ENCODE peak calls at places on chromosome 22, in six cellular contexts. One of them, this sample, is unnamed.
A peak's percentile ranks its signal among the peaks of the same experiment; 100 is the strongest.

GRCh38 chr22:43008921-43009320 is 6.0 kb downstream of the PACSIN2 start:
- DNase-seq in choroid plexus epithelial cell: no peak
- DNase-seq in body of pancreas: no peak
- DNase-seq in dorsolateral prefrontal cortex: no peak
- DNase-seq in left ventricle myocardium inferior: no peak
- DNase-seq in tibial nerve: no peak
- DNase-seq in this sample: no peak

GRCh38 chr22:47225931-47226633 is 463.6 kb downstream of the TBC1D22A start:
- DNase-seq in left ventricle myocardium inferior: no peak
- DNase-seq in dorsolateral prefrontal cortex: no peak
- DNase-seq in tibial nerve: no peak
- DNase-seq in body of pancreas: no peak
- DNase-seq in choroid plexus epithelial cell: no peak
- DNase-seq in this sample: no peak

GRCh38 chr22:36977401-36977861 is 41.8 kb downstream of the TST start:
- DNase-seq in left ventricle myocardium inferior: peak; percentile 48
- DNase-seq in tibial nerve: peak; percentile 9
- DNase-seq in choroid plexus epithelial cell: peak; percentile 57
- DNase-seq in dorsolateral prefrontal cortex: peak; percentile 46
- DNase-seq in body of pancreas: peak; percentile 59
- DNase-seq in this sample: peak; percentile 12

GRCh38 chr22:44366372-44367310 is 53.9 kb upstream of the SHISAL1 start:
- DNase-seq in body of pancreas: no peak
- DNase-seq in dorsolateral prefrontal cortex: no peak
- DNase-seq in choroid plexus epithelial cell: no peak
- DNase-seq in tibial nerve: no peak
- DNase-seq in left ventricle myocardium inferior: no peak
- DNase-seq in this sample: no peak

GRCh38 chr22:26462971-26463661 is 20.5 kb downstream of the HPS4 start:
- DNase-seq in body of pancreas: no peak
- DNase-seq in dorsolateral prefrontal cortex: no peak
- DNase-seq in choroid plexus epithelial cell: peak; percentile 23
- DNase-seq in left ventricle myocardium inferior: no peak
- DNase-seq in tibial nerve: no peak
- DNase-seq in this sample: no peak

GRCh38 chr22:46763051-46763705 is 728 bp downstream of the TBC1D22A start:
- DNase-seq in choroid plexus epithelial cell: peak; percentile 93
- DNase-seq in left ventricle myocardium inferior: peak; percentile 67
- DNase-seq in dorsolateral prefrontal cortex: no peak
- DNase-seq in body of pancreas: no peak
- DNase-seq in tibial nerve: peak; percentile 51
- DNase-seq in this sample: peak; percentile 57

GRCh38 chr22:44870021-44870420 is 117.6 kb downstream of the ARHGAP8 start:
- DNase-seq in choroid plexus epithelial cell: peak; percentile 2
- DNase-seq in dorsolateral prefrontal cortex: no peak
- DNase-seq in body of pancreas: no peak
- DNase-seq in left ventricle myocardium inferior: no peak
- DNase-seq in tibial nerve: no peak
- DNase-seq in this sample: no peak

GRCh38 chr22:46762238-46763050 is at the start of gene TBC1D22A:
- DNase-seq in body of pancreas: peak; percentile 95
- DNase-seq in choroid plexus epithelial cell: peak; percentile 96
- DNase-seq in left ventricle myocardium inferior: peak; percentile 96
- DNase-seq in dorsolateral prefrontal cortex: peak; percentile 91
- DNase-seq in tibial nerve: peak; percentile 94
- DNase-seq in this sample: peak; percentile 94

GRCh38 chr22:47173535-47174021 is 411.1 kb downstream of the TBC1D22A start:
- DNase-seq in choroid plexus epithelial cell: no peak
- DNase-seq in dorsolateral prefrontal cortex: peak; percentile 5
- DNase-seq in left ventricle myocardium inferior: no peak
- DNase-seq in body of pancreas: peak; percentile 8
- DNase-seq in tibial nerve: no peak
- DNase-seq in this sample: no peak

GRCh38 chr22:11628651-11629511 is 3899.1 kb upstream of the OR11H1 start:
- DNase-seq in tibial nerve: no peak
- DNase-seq in dorsolateral prefrontal cortex: no peak
- DNase-seq in choroid plexus epithelial cell: no peak
- DNase-seq in body of pancreas: no peak
- DNase-seq in left ventricle myocardium inferior: no peak
- DNase-seq in this sample: no peak

GRCh38 chr22:32328306-32329201 is 29.1 kb upstream of the RFPL3 start:
- DNase-seq in dorsolateral prefrontal cortex: no peak
- DNase-seq in body of pancreas: no peak
- DNase-seq in choroid plexus epithelial cell: no peak
- DNase-seq in tibial nerve: no peak
- DNase-seq in left ventricle myocardium inferior: no peak
- DNase-seq in this sample: no peak

GRCh38 chr22:21962655-21962949 is 10.0 kb upstream of the PPM1F start:
- DNase-seq in choroid plexus epithelial cell: no peak
- DNase-seq in tibial nerve: no peak
- DNase-seq in dorsolateral prefrontal cortex: no peak
- DNase-seq in left ventricle myocardium inferior: no peak
- DNase-seq in body of pancreas: no peak
- DNase-seq in this sample: no peak

GRCh38 chr22:46349681-46350080 is 14.2 kb downstream of the TRMU start:
- DNase-seq in body of pancreas: peak; percentile 69
- DNase-seq in choroid plexus epithelial cell: no peak
- DNase-seq in left ventricle myocardium inferior: no peak
- DNase-seq in tibial nerve: no peak
- DNase-seq in dorsolateral prefrontal cortex: no peak
- DNase-seq in this sample: peak; percentile 7

GRCh38 chr22:20632082-20632481 is 124.7 kb downstream of the MED15 start:
- DNase-seq in left ventricle myocardium inferior: no peak
- DNase-seq in choroid plexus epithelial cell: no peak
- DNase-seq in tibial nerve: no peak
- DNase-seq in dorsolateral prefrontal cortex: no peak
- DNase-seq in body of pancreas: no peak
- DNase-seq in this sample: no peak

GRCh38 chr22:30989473-30989872 is 20.4 kb downstream of the TUG1 start:
- DNase-seq in left ventricle myocardium inferior: no peak
- DNase-seq in dorsolateral prefrontal cortex: no peak
- DNase-seq in body of pancreas: no peak
- DNase-seq in choroid plexus epithelial cell: no peak
- DNase-seq in tibial nerve: no peak
- DNase-seq in this sample: no peak

GRCh38 chr22:40533712-40534378 is 102.7 kb downstream of the MRTFA start:
- DNase-seq in left ventricle myocardium inferior: no peak
- DNase-seq in body of pancreas: no peak
- DNase-seq in tibial nerve: peak; percentile 29
- DNase-seq in choroid plexus epithelial cell: peak; percentile 88
- DNase-seq in dorsolateral prefrontal cortex: no peak
- DNase-seq in this sample: peak; percentile 79

GRCh38 chr22:25027959-25028840 is 75.7 kb downstream of the KIAA1671 start:
- DNase-seq in tibial nerve: peak; percentile 47
- DNase-seq in body of pancreas: no peak
- DNase-seq in left ventricle myocardium inferior: peak; percentile 29
- DNase-seq in dorsolateral prefrontal cortex: no peak
- DNase-seq in choroid plexus epithelial cell: peak; percentile 34
- DNase-seq in this sample: peak; percentile 22

GRCh38 chr22:42313804-42314581 is 43.5 kb upstream of the TCF20 start:
- DNase-seq in dorsolateral prefrontal cortex: no peak
- DNase-seq in choroid plexus epithelial cell: peak; percentile 46
- DNase-seq in left ventricle myocardium inferior: peak; percentile 45
- DNase-seq in body of pancreas: peak; percentile 81
- DNase-seq in tibial nerve: no peak
- DNase-seq in this sample: peak; percentile 17

GRCh38 chr22:41180926-41181325 is 24.2 kb upstream of the L3MBTL2 start:
- DNase-seq in dorsolateral prefrontal cortex: no peak
- DNase-seq in tibial nerve: no peak
- DNase-seq in choroid plexus epithelial cell: no peak
- DNase-seq in left ventricle myocardium inferior: no peak
- DNase-seq in body of pancreas: no peak
- DNase-seq in this sample: no peak

GRCh38 chr22:46001426-46002106 is 24.6 kb upstream of the WNT7B start:
- DNase-seq in body of pancreas: no peak
- DNase-seq in left ventricle myocardium inferior: peak; percentile 41
- DNase-seq in tibial nerve: no peak
- DNase-seq in choroid plexus epithelial cell: peak; percentile 34
- DNase-seq in dorsolateral prefrontal cortex: no peak
- DNase-seq in this sample: peak; percentile 60

GRCh38 chr22:44192098-44192810 is 11.5 kb downstream of the PARVG start:
- DNase-seq in choroid plexus epithelial cell: peak; percentile 15
- DNase-seq in tibial nerve: no peak
- DNase-seq in left ventricle myocardium inferior: no peak
- DNase-seq in dorsolateral prefrontal cortex: no peak
- DNase-seq in body of pancreas: no peak
- DNase-seq in this sample: no peak

GRCh38 chr22:24938741-24939341 is 7.7 kb downstream of the LHFPL7 start:
- DNase-seq in dorsolateral prefrontal cortex: no peak
- DNase-seq in tibial nerve: peak; percentile 44
- DNase-seq in body of pancreas: peak; percentile 49
- DNase-seq in choroid plexus epithelial cell: peak; percentile 67
- DNase-seq in left ventricle myocardium inferior: no peak
- DNase-seq in this sample: peak; percentile 32

DNA sequence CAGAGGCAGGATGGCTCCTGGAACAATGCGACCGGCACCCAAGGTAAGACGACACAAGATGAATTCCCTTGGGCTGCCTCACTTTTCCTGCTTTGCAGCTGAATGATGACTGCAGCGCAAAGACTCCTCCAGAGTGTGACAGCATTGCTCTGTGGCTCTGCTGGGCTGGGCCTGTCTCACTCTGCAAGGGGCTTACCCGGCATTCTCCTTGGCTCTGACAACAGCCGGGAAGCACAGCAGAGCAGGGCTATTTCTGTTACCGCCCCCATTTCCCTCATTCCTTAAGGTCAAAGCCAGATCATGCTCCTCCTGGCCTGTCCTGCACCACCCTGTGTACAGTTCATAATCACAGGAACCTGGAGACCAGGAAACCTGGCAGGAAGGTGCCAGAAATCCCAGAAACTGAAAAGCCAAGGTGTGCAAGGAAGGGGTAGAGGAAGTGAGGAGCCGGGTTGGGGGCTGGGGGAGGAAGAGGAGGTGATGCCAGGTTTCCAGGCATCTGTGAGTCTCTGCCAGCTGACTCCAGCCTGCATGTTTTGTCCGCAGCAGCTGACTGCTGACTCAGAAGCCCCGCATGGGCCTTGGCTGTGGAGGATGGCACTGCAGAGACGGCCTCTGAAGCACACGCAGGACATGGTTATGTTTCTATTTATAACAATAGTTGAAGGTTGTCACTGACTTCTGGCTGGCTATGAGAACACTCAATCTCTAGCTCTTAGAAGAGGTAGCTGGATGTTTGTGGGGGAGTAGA is 113.6 kb downstream of the MICAL3 start:
- DNase-seq in choroid plexus epithelial cell: peak; percentile 86
- DNase-seq in tibial nerve: peak; percentile 28
- DNase-seq in body of pancreas: peak; percentile 61
- DNase-seq in dorsolateral prefrontal cortex: peak; percentile 82
- DNase-seq in left ventricle myocardium inferior: peak; percentile 78
- DNase-seq in this sample: peak; percentile 84
- H3K4me3 ChIP-seq in choroid plexus epithelial cell: peak overlapping the region; percentile 6
- H3K4me3 ChIP-seq in tibial nerve: no peak overlapping the region
- H3K4me3 ChIP-seq in body of pancreas: no peak overlapping the region
- H3K4me3 ChIP-seq in dorsolateral prefrontal cortex: peak overlapping the region; percentile 16
- H3K4me3 ChIP-seq in left ventricle myocardium inferior: peak overlapping the region; percentile 45
- H3K4me3 ChIP-seq in this sample: no peak overlapping the region

GRCh38 chr22:35155403-35156025 is 89.6 kb downstream of the ISX start:
- DNase-seq in choroid plexus epithelial cell: no peak
- DNase-seq in body of pancreas: no peak
- DNase-seq in dorsolateral prefrontal cortex: no peak
- DNase-seq in tibial nerve: no peak
- DNase-seq in left ventricle myocardium inferior: no peak
- DNase-seq in this sample: no peak
- TF ChIP-seq CTCF in choroid plexus epithelial cell: no peak
- TF ChIP-seq CTCF in body of pancreas: no peak
- TF ChIP-seq CTCF in dorsolateral prefrontal cortex: no peak
- TF ChIP-seq CTCF in tibial nerve: no peak
- TF ChIP-seq CTCF in left ventricle myocardium inferior: no peak
- TF ChIP-seq CTCF in this sample: no peak

GRCh38 chr22:28329582-28330073 is 350.0 kb downstream of the TTC28 start:
- DNase-seq in left ventricle myocardium inferior: no peak
- DNase-seq in dorsolateral prefrontal cortex: no peak
- DNase-seq in body of pancreas: no peak
- DNase-seq in tibial nerve: no peak
- DNase-seq in choroid plexus epithelial cell: peak; percentile 50
- DNase-seq in this sample: no peak
- H3K4me3 ChIP-seq in left ventricle myocardium inferior: no peak overlapping the region
- H3K4me3 ChIP-seq in dorsolateral prefrontal cortex: no peak overlapping the region
- H3K4me3 ChIP-seq in body of pancreas: no peak overlapping the region
- H3K4me3 ChIP-seq in tibial nerve: no peak overlapping the region
- H3K4me3 ChIP-seq in choroid plexus epithelial cell: no peak overlapping the region
- H3K4me3 ChIP-seq in this sample: no peak overlapping the region

DNA sequence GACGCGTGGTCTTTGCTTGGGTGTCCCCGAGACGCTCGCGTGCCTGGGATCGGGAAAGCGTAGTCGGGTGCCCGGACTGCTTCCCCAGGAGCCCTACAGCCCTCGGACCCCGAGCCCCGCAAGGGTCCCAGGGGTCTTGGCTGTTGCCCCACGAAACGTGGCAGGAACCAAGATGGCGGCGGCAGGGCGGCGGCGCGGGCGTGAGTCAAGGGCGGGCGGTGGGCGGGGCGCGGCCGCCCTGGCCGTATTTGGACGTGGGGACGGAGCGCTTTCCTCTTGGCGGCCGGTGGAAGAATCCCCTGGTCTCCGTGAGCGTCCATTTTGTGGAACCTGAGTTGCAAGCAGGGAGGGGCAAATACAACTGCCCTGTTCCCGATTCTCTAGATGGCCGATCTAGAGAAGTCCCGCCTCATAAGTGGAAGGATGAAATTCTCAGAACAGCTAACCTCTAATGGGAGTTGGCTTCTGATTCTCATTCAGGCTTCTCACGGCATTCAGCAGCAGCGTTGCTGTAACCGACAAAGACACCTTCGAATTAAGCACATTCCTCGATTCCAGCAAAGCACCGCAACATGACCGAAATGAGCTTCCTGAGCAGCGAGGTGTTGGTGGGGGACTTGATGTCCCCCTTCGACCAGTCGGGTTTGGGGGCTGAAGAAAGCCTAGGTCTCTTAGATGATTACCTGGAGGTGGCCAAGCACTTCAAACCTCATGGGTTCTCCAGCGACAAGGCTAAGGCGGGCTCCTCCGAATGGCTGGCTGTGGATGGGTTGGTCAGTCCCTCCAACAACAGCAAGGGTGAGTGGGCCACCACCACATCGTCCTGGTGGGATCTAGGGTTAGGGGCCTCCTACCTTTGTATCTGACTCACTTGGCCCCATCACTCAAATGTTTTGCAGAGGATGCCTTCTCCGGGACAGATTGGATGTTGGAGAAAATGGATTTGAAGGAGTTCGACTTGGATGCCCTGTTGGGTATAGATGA is 804 bp downstream of the ATF4 start:
- DNase-seq in dorsolateral prefrontal cortex: no peak
- DNase-seq in tibial nerve: peak; percentile 67
- DNase-seq in left ventricle myocardium inferior: peak; percentile 84
- DNase-seq in choroid plexus epithelial cell: peak; percentile 89
- DNase-seq in body of pancreas: peak; percentile 78
- DNase-seq in this sample: peak; percentile 85
- TF ChIP-seq CTCF in dorsolateral prefrontal cortex: peak; percentile 13
- TF ChIP-seq CTCF in tibial nerve: no peak
- TF ChIP-seq CTCF in left ventricle myocardium inferior: no peak
- TF ChIP-seq CTCF in choroid plexus epithelial cell: no peak
- TF ChIP-seq CTCF in body of pancreas: no peak
- TF ChIP-seq CTCF in this sample: no peak